ENCODE peak calls at places on chromosomes 7 and 10, in four cellular contexts. I is WTC11, D is HepG2, V is K562. T is an unnamed sample.
A peak's percentile ranks its signal among the peaks of the same experiment; 100 is the strongest.

GRCh38 chr7:73717991-73718405 is 1.5 kb downstream of the STX1A start:
- DNase-seq in V (no peak), I (no peak), D (no peak), T (no peak)

GRCh38 chr10:44399478-44400451 is 14.9 kb upstream of the CXCL12 start:
- DNase-seq in I (no peak), V (no peak), D (no peak), T (no peak)

GRCh38 chr10:62016477-62017140 is 115.1 kb downstream of the ARID5B start:
- DNase-seq in V (no peak), I (no peak), D (no peak), T (no peak)

GRCh38 chr10:8060010-8060703 is 5.7 kb downstream of the GATA3 start:
- DNase-seq in D (no peak), V (no peak), I (no peak), T (no peak)

GRCh38 chr10:121459765-121460453 is 138.3 kb downstream of the FGFR2 start:
- DNase-seq in I (peak; percentile 23), V (no peak), D (no peak), T (no peak)

GRCh38 chr10:13527864-13528137 is 1.0 kb downstream of the BEND7 start:
- DNase-seq in D (no peak), I (no peak), V (no peak), T (no peak)

GRCh38 chr7:155887174-155887525 is 74.9 kb upstream of the SHH start:
- DNase-seq in D (no peak), I (no peak), V (no peak), T (no peak)

GRCh38 chr7:71482284-71482683 is 350.3 kb downstream of the GALNT17 start:
- DNase-seq in D (no peak), I (no peak), V (no peak), T (no peak)

GRCh38 chr10:78642261-78642660 is 426.5 kb upstream of the ZMIZ1 start:
- DNase-seq in D (no peak), V (no peak), I (no peak), T (no peak)

GRCh38 chr10:27995311-27995710 is 3.6 kb downstream of the ODAD2 start:
- DNase-seq in I (no peak), V (no peak), D (no peak), T (no peak)

GRCh38 chr10:27998178-27998953 is 513 bp downstream of the ODAD2 start:
- DNase-seq in V (no peak), D (no peak), I (peak; percentile 73), T (peak; percentile 35)

GRCh38 chr10:27997865-27998177 is 1.1 kb downstream of the ODAD2 start:
- DNase-seq in I (no peak), V (no peak), D (no peak), T (no peak)

GRCh38 chr10:28001353-28001752 is 2.5 kb upstream of the ODAD2 start:
- DNase-seq in I (no peak), D (no peak), V (no peak), T (no peak)

GRCh38 chr10:27998954-27999275 is at the start of gene ODAD2:
- DNase-seq in V (no peak), I (peak; percentile 56), D (no peak), T (no peak)
- TF ChIP-seq ELF4 in V (no peak), I (no peak), D (no peak), T (no peak)

GRCh38 chr10:23371073-23371472 is 26.5 kb upstream of the C10orf67 start:
- DNase-seq in D (no peak), V (no peak), I (no peak), T (no peak)

GRCh38 chr10:23370106-23370505 is 25.5 kb upstream of the C10orf67 start:
- DNase-seq in I (no peak), V (no peak), D (no peak), T (no peak)

GRCh38 chr10:23376175-23376787 is 31.7 kb upstream of the C10orf67 start:
- DNase-seq in I (no peak), V (no peak), D (no peak), T (no peak)

GRCh38 chr10:23375366-23375765 is 30.8 kb upstream of the C10orf67 start:
- DNase-seq in V (no peak), I (no peak), D (no peak), T (no peak)

DNA sequence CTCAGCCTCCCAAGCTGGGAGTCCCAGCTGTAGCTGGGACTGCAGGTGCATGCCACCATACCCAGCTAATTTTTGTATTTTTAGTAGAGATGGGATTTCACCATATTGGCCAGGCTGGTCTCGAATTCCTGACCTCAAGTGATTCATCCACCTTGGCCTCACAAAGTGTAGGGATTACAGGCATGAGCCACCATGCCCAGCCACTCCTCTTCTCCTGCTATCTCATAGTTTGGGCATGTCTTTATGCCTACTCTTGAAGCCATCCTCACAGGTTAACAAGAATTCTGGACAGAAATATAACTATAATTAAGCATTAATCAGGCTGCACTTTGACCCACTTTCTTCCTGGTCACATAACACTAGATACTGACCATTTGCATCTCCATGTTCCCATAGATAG is 28.6 kb upstream of the C10orf67 start:
- DNase-seq in V (no peak), D (no peak), I (no peak), T (no peak)
- TF ChIP-seq ELF4 in V (no peak), D (no peak), I (no peak), T (no peak)

GRCh38 chr7:143258830-143259229 is 4.4 kb upstream of the GSTK1 start:
- DNase-seq in I (no peak), V (peak; percentile 20), D (no peak), T (no peak)
- TF ChIP-seq ELF4 in I (no peak), V (no peak), D (no peak), T (no peak)

GRCh38 chr7:9204571-9204970 is 771.2 kb downstream of the NXPH1 start:
- DNase-seq in I (no peak), V (no peak), D (no peak), T (no peak)
- TF ChIP-seq ELF4 in I (no peak), V (no peak), D (no peak), T (no peak)

GRCh38 chr10:85044-85443 is 35.9 kb upstream of the TUBB8 start:
- DNase-seq in D (no peak), V (no peak), I (no peak), T (no peak)

GRCh38 chr10:88253-88652 is 39.2 kb upstream of the TUBB8 start:
- DNase-seq in D (no peak), I (no peak), V (no peak), T (no peak)

GRCh38 chr10:86031-86430 is 36.9 kb upstream of the TUBB8 start:
- DNase-seq in I (no peak), D (no peak), V (no peak), T (no peak)

GRCh38 chr10:90161-90560 is 41.1 kb upstream of the TUBB8 start:
- DNase-seq in V (no peak), D (peak; percentile 68), I (no peak), T (no peak)

GRCh38 chr10:87177-88080 is 38.3 kb upstream of the TUBB8 start:
- DNase-seq in V (peak; percentile 48), I (no peak), D (no peak), T (no peak)
- TF ChIP-seq ELF4 in V (no peak), I (no peak), D (no peak), T (no peak)

GRCh38 chr7:110568932-110569331 is 522.0 kb upstream of the LRRN3 start:
- DNase-seq in D (no peak), V (no peak), I (no peak), T (no peak)

GRCh38 chr7:110568388-110568787 is 522.5 kb upstream of the LRRN3 start:
- DNase-seq in V (no peak), D (no peak), I (no peak), T (no peak)

GRCh38 chr7:110569486-110569885 is 521.4 kb upstream of the LRRN3 start:
- DNase-seq in V (no peak), D (no peak), I (no peak), T (no peak)

DNA sequence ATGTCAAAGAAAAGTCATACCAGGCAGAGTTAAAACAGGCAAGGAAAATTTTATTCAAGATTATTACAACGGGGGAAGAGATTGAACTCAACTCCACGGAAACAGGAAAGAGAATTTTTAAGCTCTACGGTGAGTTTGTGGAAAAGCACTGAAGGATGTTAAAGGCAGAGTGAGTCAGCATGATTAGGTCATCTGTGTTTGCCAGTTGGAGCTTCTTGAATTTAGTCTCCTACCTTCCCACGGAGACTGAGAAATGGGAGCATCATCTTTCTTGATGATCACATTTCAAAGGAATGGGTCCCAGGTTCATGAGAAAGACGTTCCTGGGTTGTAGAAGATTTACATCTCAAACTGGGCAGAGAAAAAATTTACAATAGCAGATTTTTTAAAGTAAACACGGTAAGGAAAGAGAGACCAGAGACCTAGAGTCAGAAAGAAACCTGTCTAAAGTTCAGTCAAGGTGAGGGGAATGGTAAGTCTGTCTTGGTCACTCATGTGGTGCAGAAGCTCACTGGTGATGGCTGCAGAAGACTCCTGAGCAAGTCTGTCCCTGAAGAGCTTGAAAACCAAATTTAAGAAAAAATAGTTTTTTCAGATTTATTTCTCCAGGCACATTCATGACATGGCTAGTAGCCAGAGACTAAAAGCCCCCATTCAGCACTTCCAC is 516.9 kb upstream of the LRRN3 start:
- DNase-seq in V (no peak), D (peak; percentile 10), I (no peak), T (no peak)
- TF ChIP-seq ELF4 in V (no peak), D (no peak), I (no peak), T (no peak)

GRCh38 chr7:40572810-40573470 is 438.1 kb downstream of the SUGCT start:
- DNase-seq in D (no peak), V (no peak), I (no peak), T (no peak)

GRCh38 chr7:40569326-40569725 is 434.5 kb downstream of the SUGCT start:
- DNase-seq in V (no peak), I (no peak), D (no peak), T (no peak)

GRCh38 chr7:40570218-40570617 is 435.4 kb downstream of the SUGCT start:
- DNase-seq in D (no peak), I (no peak), V (no peak), T (no peak)

GRCh38 chr7:40566879-40567278 is 432.1 kb downstream of the SUGCT start:
- DNase-seq in D (no peak), I (no peak), V (no peak), T (no peak)

GRCh38 chr7:40571796-40572195 is 437.0 kb downstream of the SUGCT start:
- DNase-seq in V (no peak), I (no peak), D (no peak), T (no peak)
- TF ChIP-seq ELF4 in V (no peak), I (no peak), D (no peak), T (no peak)

DNA sequence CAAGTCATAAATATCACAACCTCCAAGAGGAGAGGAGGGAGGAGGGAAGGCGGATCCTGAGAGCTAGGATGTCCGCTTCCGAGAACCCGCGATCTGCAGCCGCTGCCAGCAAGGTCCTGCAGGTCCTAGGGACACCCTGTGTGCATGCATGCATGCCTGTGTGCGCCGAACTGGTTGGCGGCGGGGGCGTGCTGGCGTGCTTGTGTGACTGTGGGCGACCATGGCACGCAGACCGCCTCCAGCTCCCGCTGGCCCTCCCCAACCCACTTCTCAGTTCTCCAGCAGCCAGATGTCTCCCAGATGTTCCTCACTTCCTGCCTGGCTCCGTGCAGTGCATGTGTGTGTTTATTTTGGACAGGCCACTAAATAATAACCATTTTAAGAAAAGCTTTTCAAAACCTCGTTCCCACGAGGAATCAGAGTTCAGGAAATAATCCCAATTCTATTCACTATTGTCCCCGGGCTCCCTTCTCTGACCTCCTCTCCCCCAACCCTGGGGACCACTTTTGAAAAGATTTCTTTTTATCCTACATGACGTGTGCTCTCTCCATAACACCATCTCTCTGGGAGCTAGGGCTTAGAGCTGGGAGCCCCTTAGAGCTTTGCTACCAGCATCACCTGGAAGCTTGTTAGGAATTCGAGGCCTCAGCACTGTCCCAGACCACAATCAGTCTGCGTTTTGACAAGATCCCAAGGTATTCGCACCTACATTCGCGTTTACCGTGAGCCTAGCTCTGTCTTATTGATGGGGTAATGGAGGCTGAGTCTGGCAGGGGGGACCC is 32.5 kb downstream of the UNC5B start:
- DNase-seq in D (no peak), V (no peak), I (no peak), T (no peak)
- TF ChIP-seq ELF4 in D (no peak), V (no peak), I (no peak), T (no peak)